ENCODE peak calls at places on chromosomes 5 and 9, in five cellular contexts. T, D, B, H and R are unnamed samples.

GRCh38 chr9:94933429-94933828 is 206.9 kb downstream of the AOPEP start:
- DNase-seq in T (no peak), D (no peak), B (peak), H (no peak), R (no peak)

GRCh38 chr9:127686461-127687393 is 20.1 kb upstream of the CFAP157 start:
- DNase-seq in T (no peak), D (no peak), B (no peak), H (no peak), R (no peak)

GRCh38 chr5:53302524-53302923 is 177.9 kb upstream of the FST start:
- DNase-seq in T (no peak), D (no peak), B (peak), H (peak), R (no peak)

GRCh38 chr5:181242031-181242451 is 1.7 kb downstream of the RACK1 start:
- DNase-seq in T (no peak), D (no peak), B (peak), H (no peak), R (no peak)

GRCh38 chr5:159911349-159911748 is 4.9 kb upstream of the ADRA1B start:
- DNase-seq in T (no peak), D (no peak), B (no peak), H (no peak), R (no peak)

GRCh38 chr5:176647870-176648466 is 684 bp downstream of the TSPAN17 start:
- DNase-seq in T (no peak), D (peak), B (peak), H (no peak), R (peak)

GRCh38 chr9:89507626-89508025 is 9.7 kb upstream of the SEMA4D start:
- DNase-seq in T (no peak), D (no peak), B (no peak), H (no peak), R (no peak)

GRCh38 chr5:179164331-179165311 is 104.4 kb downstream of the ZNF354C start:
- DNase-seq in T (no peak), D (no peak), B (no peak), H (no peak), R (no peak)

GRCh38 chr5:21688655-21689054 is 1164.5 kb downstream of the CDH12 start:
- DNase-seq in T (no peak), D (no peak), B (peak), H (no peak), R (no peak)

GRCh38 chr9:129310666-129311350 is 132.7 kb upstream of the IER5L start:
- DNase-seq in T (no peak), D (no peak), B (peak), H (no peak), R (no peak)

GRCh38 chr5:143131983-143132382 is 271.5 kb downstream of the NR3C1 start:
- DNase-seq in T (no peak), D (no peak), B (no peak), H (no peak), R (no peak)

GRCh38 chr9:107102011-107102410 is 181.1 kb upstream of the RAD23B start:
- DNase-seq in T (no peak), D (no peak), B (no peak), H (no peak), R (no peak)

GRCh38 chr9:15295761-15296405 is 11.1 kb downstream of the TTC39B start:
- DNase-seq in T (peak), D (peak), B (peak), H (peak), R (peak)

GRCh38 chr9:107425110-107426025 is 64.2 kb downstream of the KLF4 start:
- DNase-seq in T (peak), D (peak), B (peak), H (no peak), R (peak)

GRCh38 chr5:64690417-64691151 is at the start of gene SHISAL2B:
- DNase-seq in T (no peak), D (no peak), B (peak), H (no peak), R (no peak)

GRCh38 chr5:1949253-1949652 is 66.5 kb upstream of the IRX4 start:
- DNase-seq in T (no peak), D (no peak), B (no peak), H (no peak), R (no peak)

GRCh38 chr5:173789031-173789920 is 98.9 kb upstream of the CPEB4 start:
- DNase-seq in T (peak), D (no peak), B (peak), H (peak), R (no peak)

GRCh38 chr5:55636711-55637110 is 75.4 kb downstream of the SLC38A9 start:
- DNase-seq in T (peak), D (no peak), B (peak), H (no peak), R (no peak)

GRCh38 chr9:86186696-86187095 is 72.8 kb downstream of the C9orf153 start:
- DNase-seq in T (no peak), D (no peak), B (no peak), H (no peak), R (no peak)

GRCh38 chr9:8338249-8338721 is 538.7 kb upstream of the DMAC1 start:
- DNase-seq in T (no peak), D (no peak), B (peak), H (no peak), R (no peak)